ENCODE peak calls at places on chromosome 19, in four cellular contexts. U is AG04450, T is transverse colon, A is mucosa of descending colon. L is an unnamed sample.

GRCh38 chr19:38519988-38520387 is 86.5 kb downstream of the RYR1 start:
- DNase-seq in U (no peak), T (no peak), A (no peak), L (no peak)

GRCh38 chr19:14477417-14478112 is 2.4 kb upstream of the PTGER1 start:
- DNase-seq in U (no peak), T (no peak), A (no peak), L (no peak)

GRCh38 chr19:9823816-9824215 is 3.9 kb upstream of the UBL5 start:
- DNase-seq in U (no peak), T (no peak), A (no peak), L (no peak)

GRCh38 chr19:49710372-49710951 is 19.5 kb downstream of the CPT1C start:
- DNase-seq in U (no peak), T (no peak), A (no peak), L (no peak)

GRCh38 chr19:46376241-46377153 is 29.6 kb downstream of the PPP5C start:
- DNase-seq in U (no peak), T (no peak), A (no peak), L (no peak)

GRCh38 chr19:22627526-22627925 is 6.6 kb upstream of the ZNF492 start:
- DNase-seq in U (no peak), T (no peak), A (no peak), L (no peak)

GRCh38 chr19:11101057-11101456 is 11.8 kb downstream of the LDLR start:
- DNase-seq in U (no peak), T (no peak), A (no peak), L (no peak)

GRCh38 chr19:16773259-16773658 is 53.6 kb downstream of the NWD1 start:
- DNase-seq in U (no peak), T (no peak), A (no peak), L (no peak)

GRCh38 chr19:49151339-49152217 is 3.6 kb downstream of the HRC start:
- DNase-seq in U (no peak), T (peak), A (peak), L (no peak)

GRCh38 chr19:3440082-3440481 is 40.2 kb downstream of the SMIM24 start:
- DNase-seq in U (no peak), T (peak), A (no peak), L (peak)

DNA sequence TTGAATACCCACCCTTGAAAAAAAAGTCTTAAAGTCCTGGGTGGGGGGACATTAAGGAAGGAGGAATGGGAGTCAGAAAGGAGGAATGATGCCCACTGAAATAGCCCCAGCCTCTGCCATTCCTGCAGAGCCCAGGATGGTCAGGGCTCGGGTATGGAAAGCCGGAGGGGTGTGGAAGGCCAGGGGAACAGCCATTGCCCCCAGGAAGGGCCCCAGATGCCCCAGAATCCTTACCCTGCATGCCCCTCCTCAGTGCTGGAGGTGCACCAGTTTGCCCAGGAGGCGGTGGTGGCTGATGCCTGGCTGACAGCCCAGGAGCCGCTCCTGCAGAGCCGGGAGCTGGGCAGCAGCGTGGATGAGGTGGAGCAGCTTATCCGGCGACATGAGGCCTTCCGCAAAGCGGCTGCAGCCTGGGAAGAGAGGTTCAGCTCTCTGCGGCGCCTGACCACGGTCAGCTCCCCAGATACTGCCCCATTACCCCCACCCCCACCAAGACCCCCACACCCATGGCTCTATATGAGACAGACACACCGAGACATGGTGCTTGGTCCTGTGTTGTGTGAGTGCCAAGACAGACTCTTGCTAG is 10.7 kb upstream of the SHKBP1 start:
- DNase-seq in U (no peak), T (no peak), A (no peak), L (peak)
- TF ChIP-seq CTCF in U (no peak), T (no peak), A (no peak), L (no peak)

GRCh38 chr19:13022859-13023636 is 27.8 kb downstream of the NFIX start:
- DNase-seq in U (peak), T (peak), A (peak), L (no peak)
- TF ChIP-seq CTCF in U (no peak), T (no peak), A (no peak), L (no peak)

GRCh38 chr19:45251452-45252354 is 632 bp downstream of the MARK4 start:
- DNase-seq in U (no peak), T (peak), A (no peak), L (no peak)
- TF ChIP-seq CTCF in U (no peak), T (no peak), A (no peak), L (no peak)

DNA sequence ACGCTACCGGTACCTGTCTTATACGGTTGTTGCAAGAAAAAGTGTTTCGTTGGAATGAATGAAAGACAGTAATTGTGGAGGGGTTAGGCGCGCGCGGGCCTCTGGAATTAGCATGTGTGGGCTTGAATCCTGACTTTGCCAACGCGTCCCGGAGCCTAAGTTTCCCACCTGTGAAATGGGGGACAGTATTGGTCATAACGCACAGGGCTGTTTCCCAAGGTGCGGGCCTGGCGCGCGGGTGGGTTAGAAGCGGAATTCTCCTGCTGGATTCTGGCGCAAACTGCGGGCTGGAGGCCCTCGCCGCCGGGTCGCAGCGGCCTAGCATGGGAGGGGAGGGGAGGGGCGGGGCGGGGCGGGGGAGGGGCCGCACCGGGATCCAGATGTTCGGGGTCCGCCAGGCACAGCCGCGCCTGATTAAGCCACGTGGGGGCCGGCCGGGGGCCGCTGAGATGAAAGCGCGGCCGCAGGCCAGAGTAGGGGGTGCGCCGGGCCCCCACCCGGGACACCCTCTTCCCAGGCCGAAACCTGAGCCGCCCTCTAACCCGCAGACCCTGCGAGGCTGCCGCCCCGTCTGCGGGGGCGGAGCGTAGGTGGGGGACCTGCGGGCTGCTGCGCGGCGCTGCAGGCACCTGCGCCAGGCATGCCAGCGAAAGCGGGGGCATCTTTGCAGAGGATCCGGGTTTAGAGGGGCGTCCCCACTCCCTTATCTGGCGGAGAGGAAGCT is 1.2 kb upstream of the TMEM59L start:
- DNase-seq in U (no peak), T (no peak), A (no peak), L (no peak)
- TF ChIP-seq CTCF in U (no peak), T (no peak), A (no peak), L (no peak)

GRCh38 chr19:56294557-56294956 is 20.1 kb downstream of the ZSCAN5A start:
- DNase-seq in U (no peak), T (no peak), A (no peak), L (no peak)

GRCh38 chr19:56291857-56292256 is 19.3 kb downstream of the EDDM13 start:
- DNase-seq in U (no peak), T (no peak), A (no peak), L (no peak)

GRCh38 chr19:56295531-56296455 is 18.8 kb downstream of the ZSCAN5A start:
- DNase-seq in U (no peak), T (no peak), A (no peak), L (no peak)

GRCh38 chr19:56290104-56290503 is 17.6 kb downstream of the EDDM13 start:
- DNase-seq in U (no peak), T (no peak), A (no peak), L (no peak)
- TF ChIP-seq CTCF in U (no peak), T (no peak), A (no peak), L (no peak)

DNA sequence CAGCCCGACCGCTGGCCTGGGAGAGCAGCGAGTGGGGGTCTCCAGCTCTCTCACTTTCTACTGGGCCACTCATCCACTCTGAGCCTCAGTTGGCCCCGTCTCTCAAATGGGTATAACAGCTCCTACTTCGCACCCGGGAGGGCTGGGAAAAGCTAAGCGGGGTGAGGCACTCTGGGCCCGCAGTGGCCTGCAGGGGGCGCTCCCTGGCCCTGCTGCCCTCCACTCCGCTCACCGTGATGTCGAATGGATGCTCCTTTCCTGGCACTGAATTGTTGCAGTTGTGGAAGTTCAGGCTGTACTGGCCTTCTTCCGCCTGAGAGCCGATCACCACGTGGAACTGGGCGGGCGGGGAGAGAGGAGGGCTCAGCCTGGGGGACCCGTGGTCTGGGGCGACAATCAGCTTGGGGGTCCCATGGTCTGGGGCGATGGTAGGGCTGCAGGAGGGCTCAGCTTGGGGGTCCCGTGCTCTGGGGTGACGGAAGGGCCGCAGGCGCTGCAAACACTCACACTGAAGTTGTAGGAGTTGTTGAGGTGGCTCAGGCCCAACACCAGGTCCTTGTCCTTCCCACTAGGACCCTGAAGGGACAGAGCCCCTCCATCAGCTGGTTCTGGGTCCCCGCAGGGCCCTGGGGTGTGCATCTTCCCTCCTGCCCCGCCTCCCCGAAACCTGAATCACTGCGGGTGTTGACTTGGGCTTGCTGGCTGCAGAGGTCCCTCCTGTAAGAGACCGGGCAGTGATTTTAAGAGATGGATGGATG is 3.9 kb downstream of the GPR108 start:
- DNase-seq in U (no peak), T (no peak), A (peak), L (no peak)
- TF ChIP-seq CTCF in U (peak), T (no peak), A (no peak), L (no peak)

GRCh38 chr19:19475845-19476828 is 39.2 kb downstream of the TSSK6 start:
- DNase-seq in U (no peak), T (no peak), A (peak), L (no peak)
- TF ChIP-seq CTCF in U (peak), T (peak), A (no peak), L (peak)

GRCh38 chr19:42200116-42200740 is 17.2 kb downstream of the DEDD2 start:
- DNase-seq in U (no peak), T (no peak), A (no peak), L (no peak)
- TF ChIP-seq CTCF in U (no peak), T (no peak), A (no peak), L (no peak)

DNA sequence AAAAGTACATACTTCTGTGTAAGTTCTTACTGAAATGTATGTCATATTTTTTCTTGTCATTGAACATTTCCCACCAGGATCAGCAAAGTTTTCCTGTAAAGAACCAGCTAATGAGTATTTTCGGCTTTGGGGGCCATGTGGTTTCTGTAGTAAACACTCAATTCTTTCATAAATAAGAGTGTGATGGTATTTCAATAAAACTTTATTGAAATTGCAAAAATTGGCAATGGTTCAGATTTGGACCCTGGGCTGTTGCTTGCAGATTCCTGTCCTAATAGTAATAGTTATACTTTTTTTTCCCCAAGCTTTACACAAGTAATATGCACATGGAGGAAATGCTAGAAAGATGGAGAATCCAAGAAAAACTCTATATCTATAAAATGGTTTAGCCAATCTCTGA is 83.7 kb downstream of the ZNF536 start:
- DNase-seq in U (no peak), T (no peak), A (no peak), L (no peak)
- TF ChIP-seq CTCF in U (no peak), T (no peak), A (no peak), L (no peak)